ENCODE peak calls at places on chromosomes 7 and 10, in nine cellular contexts. L, G, P, Z, H, T, J, R and W are unnamed samples.

GRCh38 chr10:48577158-48577557 is 27.7 kb downstream of the ARHGAP22 start:
- DNase-seq in L (no peak), G (no peak), P (no peak), Z (no peak), H (no peak), T (no peak), J (no peak), R (no peak), W (no peak)

GRCh38 chr10:16497911-16498310 is 23.8 kb downstream of the C1QL3 start:
- DNase-seq in L (peak), G (no peak), P (no peak), Z (no peak), H (no peak), T (no peak), J (no peak), R (no peak), W (no peak)

GRCh38 chr10:74011762-74012161 is 13.8 kb downstream of the VCL start:
- DNase-seq in L (no peak), G (no peak), P (no peak), Z (no peak), H (no peak), T (peak), J (no peak), R (no peak), W (no peak)

GRCh38 chr7:137453356-137453755 is 109.8 kb upstream of the PTN start:
- DNase-seq in L (no peak), G (no peak), P (no peak), Z (no peak), H (no peak), T (no peak), J (no peak), R (no peak), W (no peak)

GRCh38 chr10:3987142-3987974 is 202.3 kb upstream of the KLF6 start:
- DNase-seq in L (no peak), G (no peak), P (no peak), Z (peak), H (no peak), T (no peak), J (no peak), R (no peak), W (no peak)

GRCh38 chr10:113216068-113216467 is 266.0 kb downstream of the TCF7L2 start:
- DNase-seq in L (no peak), G (no peak), P (no peak), Z (no peak), H (no peak), T (no peak), J (no peak), R (no peak), W (no peak)

GRCh38 chr10:81200801-81201200 is 663.1 kb downstream of the SH2D4B start:
- DNase-seq in L (no peak), G (no peak), P (no peak), Z (no peak), H (no peak), T (no peak), J (no peak), R (no peak), W (no peak)

GRCh38 chr10:93287775-93288174 is 194.4 kb downstream of the MYOF start:
- DNase-seq in L (no peak), G (no peak), P (no peak), Z (no peak), H (no peak), T (no peak), J (no peak), R (no peak), W (no peak)

GRCh38 chr10:32938554-32939061 is 19.4 kb downstream of the ITGB1 start:
- DNase-seq in L (no peak), G (no peak), P (no peak), Z (peak), H (no peak), T (no peak), J (no peak), R (no peak), W (no peak)

GRCh38 chr10:119005377-119006043 is 24.0 kb upstream of the NANOS1 start:
- DNase-seq in L (no peak), G (no peak), P (no peak), Z (no peak), H (no peak), T (no peak), J (no peak), R (no peak), W (no peak)

GRCh38 chr7:143361552-143362125 is 874 bp downstream of the FAM131B start:
- DNase-seq in L (no peak), G (peak), P (no peak), Z (no peak), H (no peak), T (no peak), J (no peak), R (no peak), W (no peak)

GRCh38 chr10:100743626-100744135 is 1.7 kb upstream of the PAX2 start:
- DNase-seq in L (no peak), G (no peak), P (no peak), Z (peak), H (peak), T (no peak), J (no peak), R (no peak), W (no peak)

GRCh38 chr7:41742619-41743018 is 39.7 kb upstream of the INHBA start:
- DNase-seq in L (no peak), G (no peak), P (no peak), Z (no peak), H (no peak), T (no peak), J (no peak), R (no peak), W (no peak)

GRCh38 chr7:2111568-2111967 is 121.2 kb downstream of the MAD1L1 start:
- DNase-seq in L (no peak), G (no peak), P (no peak), Z (no peak), H (no peak), T (no peak), J (no peak), R (no peak), W (no peak)

GRCh38 chr7:113197274-113197673 is 78.9 kb upstream of the SMIM30 start:
- DNase-seq in L (peak), G (no peak), P (no peak), Z (no peak), H (no peak), T (no peak), J (no peak), R (no peak), W (no peak)

GRCh38 chr10:3716093-3716492 is 68.9 kb downstream of the KLF6 start:
- DNase-seq in L (no peak), G (no peak), P (no peak), Z (no peak), H (no peak), T (no peak), J (no peak), R (no peak), W (no peak)

GRCh38 chr7:45073031-45073842 is 15.5 kb downstream of the NACAD start:
- DNase-seq in L (no peak), G (no peak), P (no peak), Z (peak), H (no peak), T (no peak), J (no peak), R (no peak), W (no peak)

GRCh38 chr7:5417106-5418071 is 6.2 kb downstream of the TNRC18 start:
- DNase-seq in L (no peak), G (no peak), P (no peak), Z (no peak), H (no peak), T (no peak), J (no peak), R (no peak), W (no peak)

GRCh38 chr10:24488631-24489030 is 235.1 kb downstream of the ARHGAP21 start:
- DNase-seq in L (no peak), G (no peak), P (no peak), Z (no peak), H (no peak), T (no peak), J (no peak), R (no peak), W (no peak)

GRCh38 chr7:126803060-126803665 is 449.6 kb downstream of the GRM8 start:
- DNase-seq in L (peak), G (peak), P (no peak), Z (peak), H (peak), T (no peak), J (peak), R (no peak), W (peak)

GRCh38 chr10:13521021-13521420 is 7.8 kb downstream of the BEND7 start:
- DNase-seq in L (no peak), G (no peak), P (no peak), Z (no peak), H (no peak), T (no peak), J (no peak), R (no peak), W (no peak)

GRCh38 chr7:98802781-98803110 is 67.1 kb downstream of the TMEM130 start:
- DNase-seq in L (no peak), G (no peak), P (no peak), Z (no peak), H (peak), T (no peak), J (no peak), R (no peak), W (no peak)

GRCh38 chr7:99386584-99387238 is 12.2 kb downstream of the ARPC1B start:
- DNase-seq in L (no peak), G (no peak), P (no peak), Z (peak), H (peak), T (no peak), J (no peak), R (no peak), W (no peak)

GRCh38 chr7:96250776-96251361 is 71.0 kb downstream of the SLC25A13 start:
- DNase-seq in L (no peak), G (no peak), P (no peak), Z (no peak), H (no peak), T (no peak), J (no peak), R (no peak), W (no peak)

GRCh38 chr10:62804384-62805138 is at the start of gene ADO:
- DNase-seq in L (peak), G (peak), P (peak), Z (peak), H (peak), T (peak), J (peak), R (peak), W (peak)

GRCh38 chr10:124999433-125000365 is 57.8 kb downstream of the ZRANB1 start:
- DNase-seq in L (peak), G (no peak), P (no peak), Z (peak), H (no peak), T (no peak), J (no peak), R (peak), W (no peak)

GRCh38 chr10:125002044-125002422 is 60.1 kb downstream of the ZRANB1 start:
- DNase-seq in L (no peak), G (no peak), P (no peak), Z (no peak), H (no peak), T (no peak), J (no peak), R (no peak), W (no peak)

GRCh38 chr10:124998624-124999291 is 56.8 kb downstream of the ZRANB1 start:
- DNase-seq in L (no peak), G (no peak), P (no peak), Z (no peak), H (no peak), T (no peak), J (no peak), R (no peak), W (no peak)

GRCh38 chr10:125001313-125002043 is 59.6 kb downstream of the ZRANB1 start:
- DNase-seq in L (no peak), G (no peak), P (no peak), Z (peak), H (no peak), T (no peak), J (no peak), R (no peak), W (no peak)

DNA sequence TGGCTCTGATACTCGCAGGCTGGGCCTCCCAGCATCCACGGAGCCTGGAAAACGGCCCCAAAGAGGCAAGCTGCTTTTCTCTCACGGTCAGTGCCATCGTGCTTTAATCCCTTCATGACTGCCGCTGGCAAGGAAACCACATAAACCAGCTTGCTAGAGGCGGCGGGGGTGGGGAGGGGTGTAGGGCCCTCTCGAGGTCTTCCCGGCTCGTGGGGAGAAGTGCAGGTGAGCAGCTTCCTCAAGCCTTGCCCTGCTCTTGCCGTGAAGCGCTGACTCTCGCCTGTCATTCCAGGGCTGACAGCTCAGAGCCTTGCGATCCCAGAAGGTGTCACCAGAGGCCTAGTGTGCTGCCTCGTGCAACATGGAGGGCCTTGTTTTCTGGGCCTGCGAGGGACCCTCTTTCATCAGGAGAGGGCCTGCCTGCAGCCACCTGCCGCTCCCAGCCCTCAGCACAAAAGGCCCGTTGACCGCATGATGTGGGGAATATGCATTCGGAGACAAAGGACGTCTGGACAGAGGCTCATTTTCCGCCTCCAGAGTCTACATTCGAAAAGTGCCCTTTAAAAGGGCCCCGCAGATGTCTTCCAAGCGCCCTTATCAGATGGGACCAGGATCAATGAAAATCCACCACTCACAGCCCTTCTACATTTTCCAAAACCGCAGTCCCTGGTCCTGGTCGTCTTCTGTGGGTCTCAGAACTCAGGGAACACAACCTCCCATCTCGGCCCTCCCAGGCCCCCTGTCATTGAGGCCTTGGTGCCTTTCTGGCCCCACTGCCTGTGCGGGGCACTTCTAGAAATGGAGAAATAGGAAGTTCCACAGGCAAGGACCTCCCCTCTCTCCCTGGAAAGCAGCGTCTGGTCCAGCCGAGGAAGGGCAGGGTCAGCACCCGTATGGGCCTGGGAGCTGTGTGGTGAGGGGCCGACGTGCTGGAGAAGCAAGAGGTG is 58.7 kb downstream of the ZRANB1 start:
- DNase-seq in L (no peak), G (no peak), P (no peak), Z (peak), H (no peak), T (no peak), J (no peak), R (no peak), W (no peak)
- TF ChIP-seq CTCF in L (peak), G (no peak), P (no peak), Z (no peak), H (no peak), T (no peak), J (no peak), R (no peak), W (no peak)

DNA sequence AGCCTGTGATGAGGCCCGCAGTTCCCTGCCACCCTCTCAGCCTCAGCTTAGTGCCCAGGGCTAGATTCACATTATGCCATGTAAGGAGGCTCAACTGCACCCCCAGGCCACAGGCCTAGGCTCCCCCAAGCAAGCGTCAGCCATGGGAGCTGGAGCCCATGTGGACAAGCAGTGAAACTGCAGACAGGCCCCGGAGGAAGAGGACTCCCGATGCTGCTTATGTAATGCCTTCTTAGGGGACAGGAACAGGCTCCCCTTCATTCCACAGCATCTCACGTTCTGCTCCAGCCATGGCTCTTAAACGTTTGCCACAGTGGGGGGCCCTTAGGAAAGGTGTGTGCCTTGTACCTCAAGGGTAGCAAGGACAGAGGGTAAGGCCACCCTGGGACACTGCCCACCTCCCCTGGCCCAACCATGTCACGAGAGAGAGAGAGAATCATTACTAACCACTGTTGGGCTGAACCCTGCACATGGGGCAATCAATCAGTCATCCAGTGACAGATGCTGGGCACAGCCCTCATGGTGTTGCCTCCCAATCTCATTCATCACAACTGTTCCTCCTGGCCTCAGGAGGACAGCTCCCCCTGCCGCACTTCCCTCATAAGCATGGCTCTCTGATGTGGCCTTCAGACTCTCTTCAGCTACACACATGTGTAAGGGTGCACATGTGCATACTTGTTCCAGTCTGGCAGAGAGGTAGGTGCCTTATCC is 263.0 kb downstream of the GRID1 start:
- DNase-seq in L (no peak), G (no peak), P (no peak), Z (no peak), H (no peak), T (no peak), J (no peak), R (no peak), W (no peak)
- TF ChIP-seq CTCF in L (no peak), G (peak), P (no peak), Z (no peak), H (no peak), T (no peak), J (peak), R (peak), W (no peak)

GRCh38 chr10:70114902-70115301 is 17.7 kb downstream of the AIFM2 start:
- DNase-seq in L (no peak), G (no peak), P (no peak), Z (no peak), H (no peak), T (no peak), J (no peak), R (no peak), W (no peak)
- TF ChIP-seq CTCF in L (no peak), G (peak), P (no peak), Z (no peak), H (no peak), T (no peak), J (no peak), R (no peak), W (no peak)

GRCh38 chr7:37945336-37945735 is 24.9 kb downstream of the EPDR1 start:
- DNase-seq in L (no peak), G (no peak), P (no peak), Z (no peak), H (no peak), T (no peak), J (no peak), R (no peak), W (no peak)
- TF ChIP-seq CTCF in L (no peak), G (no peak), P (no peak), Z (no peak), H (no peak), T (no peak), J (no peak), R (no peak), W (no peak)

GRCh38 chr7:27921081-27921836 is 181.3 kb downstream of the TAX1BP1 start:
- DNase-seq in L (peak), G (no peak), P (no peak), Z (peak), H (peak), T (no peak), J (peak), R (no peak), W (peak)
- TF ChIP-seq CTCF in L (peak), G (no peak), P (no peak), Z (peak), H (peak), T (peak), J (peak), R (peak), W (peak)

GRCh38 chr7:120981888-120982615 is 6.5 kb upstream of the CPED1 start:
- DNase-seq in L (no peak), G (no peak), P (no peak), Z (no peak), H (no peak), T (no peak), J (no peak), R (no peak), W (no peak)
- TF ChIP-seq CTCF in L (no peak), G (peak), P (no peak), Z (no peak), H (no peak), T (no peak), J (no peak), R (no peak), W (no peak)

GRCh38 chr7:140225562-140226249 is 48.9 kb upstream of the KDM7A start:
- DNase-seq in L (no peak), G (no peak), P (no peak), Z (no peak), H (no peak), T (no peak), J (no peak), R (no peak), W (no peak)

GRCh38 chr7:140219672-140220520 is 43.1 kb upstream of the KDM7A start:
- DNase-seq in L (no peak), G (no peak), P (no peak), Z (no peak), H (no peak), T (no peak), J (no peak), R (no peak), W (no peak)

GRCh38 chr7:140218656-140219055 is 41.9 kb upstream of the KDM7A start:
- DNase-seq in L (no peak), G (no peak), P (no peak), Z (no peak), H (no peak), T (no peak), J (no peak), R (no peak), W (no peak)

GRCh38 chr7:140222797-140223196 is 46.0 kb upstream of the KDM7A start:
- DNase-seq in L (no peak), G (no peak), P (no peak), Z (no peak), H (peak), T (no peak), J (no peak), R (no peak), W (no peak)

DNA sequence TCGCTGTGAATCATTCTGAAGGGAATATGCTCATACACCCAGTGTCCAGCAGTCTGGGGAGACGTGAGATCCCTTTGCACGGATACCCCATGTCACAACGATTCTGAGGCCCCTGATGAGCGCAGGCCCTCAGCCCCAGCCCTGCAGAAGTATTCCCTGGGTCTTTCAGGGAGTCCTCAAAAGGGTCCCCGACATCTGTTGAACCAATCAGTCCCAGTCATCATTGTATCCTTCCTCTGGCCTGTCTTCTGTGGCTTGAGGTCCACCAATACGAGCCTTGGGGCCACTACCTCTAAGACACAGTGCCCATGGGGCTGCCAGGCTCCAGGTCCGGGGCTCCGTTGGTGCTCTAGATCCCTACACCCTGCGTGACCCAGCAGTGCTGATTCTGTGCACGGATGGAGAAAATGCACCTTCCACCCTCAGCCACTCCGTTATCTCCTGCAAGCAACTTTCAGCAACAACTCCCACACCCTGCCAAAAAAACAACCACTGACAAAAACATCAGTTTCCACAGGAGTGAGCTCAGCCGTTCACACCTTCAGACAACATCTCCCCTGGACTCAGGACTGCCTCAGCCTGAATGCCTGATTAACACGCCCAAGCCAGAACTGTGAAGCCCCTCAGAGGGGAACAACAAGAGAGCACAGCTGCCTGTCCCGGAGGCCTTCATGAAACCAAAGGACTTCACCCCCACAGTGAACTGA is 46.9 kb upstream of the KDM7A start:
- DNase-seq in L (no peak), G (no peak), P (no peak), Z (no peak), H (no peak), T (no peak), J (no peak), R (no peak), W (no peak)
- TF ChIP-seq CTCF in L (no peak), G (no peak), P (no peak), Z (no peak), H (no peak), T (no peak), J (no peak), R (no peak), W (no peak)

DNA sequence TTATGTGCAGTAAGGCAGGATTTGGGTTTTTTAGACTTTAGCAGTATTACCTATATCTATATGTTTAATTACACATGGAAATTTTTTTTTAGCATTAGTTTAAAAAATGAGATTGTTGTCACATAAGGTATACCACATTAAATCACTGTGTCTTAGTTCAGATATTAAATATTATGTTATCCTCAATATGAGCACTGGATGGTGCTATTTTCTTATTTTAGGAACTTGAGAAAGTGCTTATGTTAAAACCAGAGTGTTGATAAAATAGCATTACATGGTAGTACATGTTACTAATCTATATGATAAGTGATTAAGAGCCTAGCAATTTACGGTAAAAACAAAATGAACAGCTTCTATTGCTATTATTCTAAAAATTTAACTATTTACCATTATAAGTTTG is 28.8 kb downstream of the MIOS start:
- DNase-seq in L (no peak), G (no peak), P (no peak), Z (peak), H (no peak), T (no peak), J (peak), R (no peak), W (no peak)
- TF ChIP-seq CTCF in L (no peak), G (no peak), P (peak), Z (peak), H (no peak), T (no peak), J (no peak), R (peak), W (peak)